ENCODE peak calls at places on chromosomes 12 and 14, in four cellular contexts. J is neural progenitor cell, C is left colon, P is NCI-H1417. U is an unnamed sample.

GRCh38 chr12:95674088-95674595 is 116.4 kb downstream of the NTN4 start:
- DNase-seq in C (no peak), P (peak; percentile 75), J (no peak), U (no peak)

GRCh38 chr12:123992118-123992825 is 19.3 kb downstream of the ZNF664 start:
- DNase-seq in C (no peak), P (no peak), J (no peak), U (no peak)

GRCh38 chr12:93762059-93762719 is 85.0 kb downstream of the CRADD start:
- DNase-seq in C (no peak), P (no peak), J (no peak), U (no peak)

GRCh38 chr12:102478416-102479098 is 1.8 kb downstream of the IGF1 start:
- DNase-seq in C (no peak), J (peak; percentile 64), P (no peak), U (no peak)

GRCh38 chr12:124852329-124852831 is 11.3 kb downstream of the SCARB1 start:
- DNase-seq in P (no peak), C (peak; percentile 76), J (no peak), U (no peak)

GRCh38 chr12:28026701-28027100 is 54.2 kb upstream of the PTHLH start:
- DNase-seq in P (peak; percentile 51), C (no peak), J (no peak), U (no peak)

GRCh38 chr14:96940009-96940408 is 142.8 kb downstream of the VRK1 start:
- DNase-seq in C (no peak), J (peak; percentile 54), P (no peak), U (no peak)

GRCh38 chr14:63727231-63727735 is 582 bp downstream of the SGPP1 start:
- DNase-seq in C (peak; percentile 31), P (peak; percentile 50), J (peak; percentile 26), U (no peak)

GRCh38 chr14:48325486-48325885 is 650.1 kb upstream of the MDGA2 start:
- DNase-seq in J (no peak), P (no peak), C (no peak), U (no peak)

GRCh38 chr14:69770559-69770958 is 3.6 kb downstream of the SRSF5 start:
- DNase-seq in P (no peak), C (no peak), J (no peak), U (no peak)

GRCh38 chr14:65003394-65003793 is 16.7 kb downstream of the FNTB start:
- DNase-seq in J (no peak), C (no peak), P (no peak), U (no peak)